ENCODE peak calls at places on chromosomes 5 and 9, in nine cellular contexts. V, C, L, K, R, N, F, J and P are unnamed samples.

GRCh38 chr9:2262809-2263510 is 247.8 kb downstream of the SMARCA2 start:
- DNase-seq in F (no peak), R (no peak), K (no peak), C (no peak), V (no peak), J (no peak), L (no peak), N (no peak), P (no peak)

GRCh38 chr5:1493941-1494340 is 29.8 kb downstream of the LPCAT1 start:
- DNase-seq in C (no peak), K (no peak), V (no peak), J (no peak), L (no peak), R (no peak), F (no peak), N (no peak), P (no peak)

GRCh38 chr9:87375397-87376073 is 122.1 kb upstream of the DAPK1 start:
- DNase-seq in C (no peak), F (peak), K (no peak), N (peak), J (no peak), L (no peak), V (no peak), R (no peak), P (no peak)

GRCh38 chr5:88203977-88204735 is 64.5 kb downstream of the TMEM161B start:
- DNase-seq in K (no peak), F (no peak), C (no peak), L (no peak), R (peak), V (no peak), J (peak), N (peak), P (peak)

GRCh38 chr5:142716963-142717362 is 31.1 kb upstream of the FGF1 start:
- DNase-seq in N (peak), J (no peak), C (no peak), F (peak), V (peak), L (no peak), K (peak), R (no peak), P (peak)

GRCh38 chr9:130167927-130168326 is 4.3 kb upstream of the NCS1 start:
- DNase-seq in J (no peak), L (no peak), V (no peak), F (peak), C (no peak), K (no peak), N (no peak), R (no peak), P (no peak)

GRCh38 chr5:38548064-38548759 is 8.2 kb downstream of the LIFR start:
- DNase-seq in N (no peak), C (no peak), K (no peak), V (no peak), J (no peak), R (no peak), L (no peak), F (no peak), P (no peak)

GRCh38 chr5:1471240-1471853 is 26.1 kb upstream of the SLC6A3 start:
- DNase-seq in R (no peak), C (no peak), K (no peak), N (no peak), F (no peak), V (peak), J (no peak), L (no peak), P (no peak)

GRCh38 chr5:179893958-179894895 is 13.5 kb downstream of the TBC1D9B start:
- DNase-seq in V (no peak), J (no peak), F (no peak), K (no peak), L (no peak), R (no peak), N (no peak), C (no peak), P (no peak)

GRCh38 chr5:54357371-54358058 is 47.1 kb upstream of the ARL15 start:
- DNase-seq in J (no peak), R (no peak), C (peak), V (no peak), F (no peak), L (no peak), N (no peak), K (no peak), P (no peak)

GRCh38 chr5:173925449-173926071 is 37.4 kb downstream of the CPEB4 start:
- DNase-seq in V (peak), N (peak), J (no peak), F (peak), L (no peak), C (no peak), R (peak), K (peak), P (peak)

GRCh38 chr9:95509851-95510529 is 6.8 kb downstream of the PTCH1 start:
- DNase-seq in L (no peak), C (no peak), J (no peak), K (peak), R (peak), F (peak), V (peak), N (no peak), P (no peak)

GRCh38 chr5:179869641-179870402 is 11.2 kb upstream of the MRNIP start:
- DNase-seq in R (no peak), K (no peak), L (no peak), N (no peak), J (no peak), C (no peak), F (no peak), V (no peak), P (no peak)